ENCODE peak calls at places on chromosome 10, in eight cellular contexts. One of them, this sample, is unnamed.

GRCh38 chr10:3548702-3549101 is 236.3 kb downstream of the KLF6 start:
- DNase-seq in stomach: no peak
- DNase-seq in GM12878: no peak
- DNase-seq in esophagus muscularis mucosa: no peak
- DNase-seq in SK-N-SH: no peak
- DNase-seq in transverse colon: no peak
- DNase-seq in HepG2: no peak
- DNase-seq in suprapubic skin: no peak
- DNase-seq in this sample: no peak

GRCh38 chr10:124911124-124912051 is 30.5 kb upstream of the ZRANB1 start:
- DNase-seq in stomach: no peak
- DNase-seq in GM12878: no peak
- DNase-seq in esophagus muscularis mucosa: no peak
- DNase-seq in SK-N-SH: no peak
- DNase-seq in transverse colon: no peak
- DNase-seq in HepG2: no peak
- DNase-seq in suprapubic skin: no peak
- DNase-seq in this sample: no peak

GRCh38 chr10:120651000-120651399 is 194.0 kb downstream of the PLPP4 start:
- DNase-seq in stomach: no peak
- DNase-seq in GM12878: no peak
- DNase-seq in esophagus muscularis mucosa: no peak
- DNase-seq in SK-N-SH: no peak
- DNase-seq in transverse colon: no peak
- DNase-seq in HepG2: no peak
- DNase-seq in suprapubic skin: no peak
- DNase-seq in this sample: no peak

GRCh38 chr10:122162566-122163181 is 108.4 kb upstream of the BTBD16 start:
- DNase-seq in stomach: peak; percentile 56
- DNase-seq in GM12878: no peak
- DNase-seq in esophagus muscularis mucosa: no peak
- DNase-seq in SK-N-SH: peak; percentile 71
- DNase-seq in transverse colon: peak; percentile 29
- DNase-seq in HepG2: peak; percentile 18
- DNase-seq in suprapubic skin: no peak
- DNase-seq in this sample: peak; percentile 63

GRCh38 chr10:10967029-10967428 is 50.6 kb upstream of the CELF2 start:
- DNase-seq in stomach: peak; percentile 27
- DNase-seq in GM12878: no peak
- DNase-seq in esophagus muscularis mucosa: no peak
- DNase-seq in SK-N-SH: no peak
- DNase-seq in transverse colon: no peak
- DNase-seq in HepG2: no peak
- DNase-seq in suprapubic skin: no peak
- DNase-seq in this sample: no peak

GRCh38 chr10:21076381-21076780 is 179.3 kb upstream of the NEBL start:
- DNase-seq in stomach: no peak
- DNase-seq in GM12878: no peak
- DNase-seq in esophagus muscularis mucosa: no peak
- DNase-seq in SK-N-SH: no peak
- DNase-seq in transverse colon: no peak
- DNase-seq in HepG2: no peak
- DNase-seq in suprapubic skin: no peak
- DNase-seq in this sample: no peak

GRCh38 chr10:118908487-118909280 is 120.8 kb upstream of the NANOS1 start:
- DNase-seq in stomach: no peak
- DNase-seq in GM12878: no peak
- DNase-seq in esophagus muscularis mucosa: no peak
- DNase-seq in SK-N-SH: peak; percentile 73
- DNase-seq in transverse colon: peak; percentile 56
- DNase-seq in HepG2: no peak
- DNase-seq in suprapubic skin: no peak
- DNase-seq in this sample: peak; percentile 54

GRCh38 chr10:63133787-63134557 is 844 bp downstream of the NRBF2 start:
- DNase-seq in stomach: peak; percentile 48
- DNase-seq in GM12878: no peak
- DNase-seq in esophagus muscularis mucosa: no peak
- DNase-seq in SK-N-SH: no peak
- DNase-seq in transverse colon: no peak
- DNase-seq in HepG2: no peak
- DNase-seq in suprapubic skin: peak; percentile 81
- DNase-seq in this sample: no peak

GRCh38 chr10:95788830-95789229 is 32.9 kb downstream of the ENTPD1 start:
- DNase-seq in stomach: no peak
- DNase-seq in GM12878: no peak
- DNase-seq in esophagus muscularis mucosa: no peak
- DNase-seq in SK-N-SH: no peak
- DNase-seq in transverse colon: no peak
- DNase-seq in HepG2: no peak
- DNase-seq in suprapubic skin: no peak
- DNase-seq in this sample: no peak

GRCh38 chr10:98299341-98299740 is 31.3 kb upstream of the LOXL4 start:
- DNase-seq in stomach: no peak
- DNase-seq in GM12878: no peak
- DNase-seq in esophagus muscularis mucosa: no peak
- DNase-seq in SK-N-SH: no peak
- DNase-seq in transverse colon: no peak
- DNase-seq in HepG2: no peak
- DNase-seq in suprapubic skin: peak; percentile 23
- DNase-seq in this sample: no peak

GRCh38 chr10:6423004-6423403 is 157.1 kb downstream of the PRKCQ start:
- DNase-seq in stomach: no peak
- DNase-seq in GM12878: no peak
- DNase-seq in esophagus muscularis mucosa: no peak
- DNase-seq in SK-N-SH: no peak
- DNase-seq in transverse colon: no peak
- DNase-seq in HepG2: no peak
- DNase-seq in suprapubic skin: no peak
- DNase-seq in this sample: no peak

GRCh38 chr10:86068532-86069337 is 297.9 kb downstream of the GRID1 start:
- DNase-seq in stomach: peak; percentile 13
- DNase-seq in GM12878: no peak
- DNase-seq in esophagus muscularis mucosa: no peak
- DNase-seq in SK-N-SH: no peak
- DNase-seq in transverse colon: no peak
- DNase-seq in HepG2: no peak
- DNase-seq in suprapubic skin: peak; percentile 53
- DNase-seq in this sample: no peak

GRCh38 chr10:134205-134742 is 981 bp upstream of the ZMYND11 start:
- DNase-seq in stomach: no peak
- DNase-seq in GM12878: no peak
- DNase-seq in esophagus muscularis mucosa: no peak
- DNase-seq in SK-N-SH: no peak
- DNase-seq in transverse colon: no peak
- DNase-seq in HepG2: no peak
- DNase-seq in suprapubic skin: no peak
- DNase-seq in this sample: no peak

GRCh38 chr10:12902959-12903358 is 98.6 kb downstream of the CCDC3 start:
- DNase-seq in stomach: no peak
- DNase-seq in GM12878: no peak
- DNase-seq in esophagus muscularis mucosa: no peak
- DNase-seq in SK-N-SH: no peak
- DNase-seq in transverse colon: no peak
- DNase-seq in HepG2: no peak
- DNase-seq in suprapubic skin: no peak
- DNase-seq in this sample: no peak

GRCh38 chr10:44788820-44789167 is 122.3 kb upstream of the TMEM72 start:
- DNase-seq in stomach: no peak
- DNase-seq in GM12878: no peak
- DNase-seq in esophagus muscularis mucosa: no peak
- DNase-seq in SK-N-SH: no peak
- DNase-seq in transverse colon: no peak
- DNase-seq in HepG2: no peak
- DNase-seq in suprapubic skin: no peak
- DNase-seq in this sample: no peak

GRCh38 chr10:127013696-127014095 is 108.5 kb downstream of the DOCK1 start:
- DNase-seq in stomach: no peak
- DNase-seq in GM12878: no peak
- DNase-seq in esophagus muscularis mucosa: no peak
- DNase-seq in SK-N-SH: no peak
- DNase-seq in transverse colon: no peak
- DNase-seq in HepG2: no peak
- DNase-seq in suprapubic skin: peak; percentile 58
- DNase-seq in this sample: no peak

GRCh38 chr10:112475565-112476233 is 28.7 kb downstream of the VTI1A start:
- DNase-seq in stomach: no peak
- DNase-seq in GM12878: no peak
- DNase-seq in esophagus muscularis mucosa: no peak
- DNase-seq in SK-N-SH: no peak
- DNase-seq in transverse colon: no peak
- DNase-seq in HepG2: no peak
- DNase-seq in suprapubic skin: no peak
- DNase-seq in this sample: no peak

GRCh38 chr10:84244651-84245270 is at the start of gene RGR:
- DNase-seq in stomach: no peak
- DNase-seq in GM12878: no peak
- DNase-seq in esophagus muscularis mucosa: no peak
- DNase-seq in SK-N-SH: no peak
- DNase-seq in transverse colon: no peak
- DNase-seq in HepG2: peak; percentile 75
- DNase-seq in suprapubic skin: peak; percentile 74
- DNase-seq in this sample: no peak

GRCh38 chr10:122248356-122249302 is 22.5 kb upstream of the BTBD16 start:
- DNase-seq in stomach: no peak
- DNase-seq in GM12878: no peak
- DNase-seq in esophagus muscularis mucosa: no peak
- DNase-seq in SK-N-SH: no peak
- DNase-seq in transverse colon: no peak
- DNase-seq in HepG2: no peak
- DNase-seq in suprapubic skin: no peak
- DNase-seq in this sample: no peak

GRCh38 chr10:102672822-102673200 is 28.5 kb downstream of the TRIM8 start:
- DNase-seq in stomach: no peak
- DNase-seq in GM12878: no peak
- DNase-seq in esophagus muscularis mucosa: no peak
- DNase-seq in SK-N-SH: peak; percentile 5
- DNase-seq in transverse colon: no peak
- DNase-seq in HepG2: no peak
- DNase-seq in suprapubic skin: no peak
- DNase-seq in this sample: no peak

GRCh38 chr10:112766636-112767035 is 183.4 kb upstream of the TCF7L2 start:
- DNase-seq in stomach: no peak
- DNase-seq in GM12878: no peak
- DNase-seq in esophagus muscularis mucosa: no peak
- DNase-seq in SK-N-SH: no peak
- DNase-seq in transverse colon: no peak
- DNase-seq in HepG2: no peak
- DNase-seq in suprapubic skin: no peak
- DNase-seq in this sample: no peak

GRCh38 chr10:133343557-133343956 is 3.6 kb upstream of the PRAP1 start:
- DNase-seq in stomach: no peak
- DNase-seq in GM12878: no peak
- DNase-seq in esophagus muscularis mucosa: no peak
- DNase-seq in SK-N-SH: no peak
- DNase-seq in transverse colon: no peak
- DNase-seq in HepG2: no peak
- DNase-seq in suprapubic skin: no peak
- DNase-seq in this sample: no peak

GRCh38 chr10:133349160-133349568 is 2.0 kb downstream of the PRAP1 start:
- DNase-seq in stomach: no peak
- DNase-seq in GM12878: no peak
- DNase-seq in esophagus muscularis mucosa: no peak
- DNase-seq in SK-N-SH: no peak
- DNase-seq in transverse colon: no peak
- DNase-seq in HepG2: no peak
- DNase-seq in suprapubic skin: no peak
- DNase-seq in this sample: no peak

GRCh38 chr10:133344236-133344635 is 2.9 kb upstream of the PRAP1 start:
- DNase-seq in stomach: no peak
- DNase-seq in GM12878: no peak
- DNase-seq in esophagus muscularis mucosa: no peak
- DNase-seq in SK-N-SH: no peak
- DNase-seq in transverse colon: no peak
- DNase-seq in HepG2: no peak
- DNase-seq in suprapubic skin: no peak
- DNase-seq in this sample: no peak

GRCh38 chr10:133347636-133348517 is 704 bp downstream of the PRAP1 start:
- DNase-seq in stomach: no peak
- DNase-seq in GM12878: no peak
- DNase-seq in esophagus muscularis mucosa: no peak
- DNase-seq in SK-N-SH: peak; percentile 61
- DNase-seq in transverse colon: peak; percentile 70
- DNase-seq in HepG2: peak; percentile 75
- DNase-seq in suprapubic skin: no peak
- DNase-seq in this sample: peak; percentile 71

GRCh38 chr10:133346413-133346812 is 760 bp upstream of the PRAP1 start:
- DNase-seq in stomach: no peak
- DNase-seq in GM12878: no peak
- DNase-seq in esophagus muscularis mucosa: no peak
- DNase-seq in SK-N-SH: no peak
- DNase-seq in transverse colon: no peak
- DNase-seq in HepG2: no peak
- DNase-seq in suprapubic skin: no peak
- DNase-seq in this sample: peak; percentile 67
- TF ChIP-seq POLR2AphosphoS5 in stomach: no peak
- TF ChIP-seq POLR2AphosphoS5 in GM12878: no peak
- TF ChIP-seq POLR2AphosphoS5 in esophagus muscularis mucosa: no peak
- TF ChIP-seq POLR2AphosphoS5 in SK-N-SH: no peak
- TF ChIP-seq POLR2AphosphoS5 in transverse colon: no peak
- TF ChIP-seq POLR2AphosphoS5 in HepG2: no peak
- TF ChIP-seq POLR2AphosphoS5 in suprapubic skin: no peak
- TF ChIP-seq POLR2AphosphoS5 in this sample: no peak

GRCh38 chr10:92990615-92991014 is 70.0 kb upstream of the CYP26C1 start:
- DNase-seq in stomach: no peak
- DNase-seq in GM12878: no peak
- DNase-seq in esophagus muscularis mucosa: no peak
- DNase-seq in SK-N-SH: no peak
- DNase-seq in transverse colon: no peak
- DNase-seq in HepG2: no peak
- DNase-seq in suprapubic skin: no peak
- DNase-seq in this sample: no peak
- TF ChIP-seq EP300 in stomach: no peak
- TF ChIP-seq EP300 in GM12878: no peak
- TF ChIP-seq EP300 in esophagus muscularis mucosa: no peak
- TF ChIP-seq EP300 in SK-N-SH: no peak
- TF ChIP-seq EP300 in transverse colon: no peak
- TF ChIP-seq EP300 in HepG2: no peak
- TF ChIP-seq EP300 in suprapubic skin: no peak
- TF ChIP-seq EP300 in this sample: no peak

GRCh38 chr10:71735709-71736569 is 16.4 kb upstream of the C10orf105 start:
- DNase-seq in stomach: peak; percentile 39
- DNase-seq in GM12878: no peak
- DNase-seq in esophagus muscularis mucosa: no peak
- DNase-seq in SK-N-SH: no peak
- DNase-seq in transverse colon: peak; percentile 62
- DNase-seq in HepG2: no peak
- DNase-seq in suprapubic skin: no peak
- DNase-seq in this sample: no peak
- TF ChIP-seq POLR2AphosphoS5 in stomach: peak; percentile 17
- TF ChIP-seq POLR2AphosphoS5 in GM12878: no peak
- TF ChIP-seq POLR2AphosphoS5 in esophagus muscularis mucosa: no peak
- TF ChIP-seq POLR2AphosphoS5 in SK-N-SH: no peak
- TF ChIP-seq POLR2AphosphoS5 in transverse colon: no peak
- TF ChIP-seq POLR2AphosphoS5 in HepG2: no peak
- TF ChIP-seq POLR2AphosphoS5 in suprapubic skin: no peak
- TF ChIP-seq POLR2AphosphoS5 in this sample: peak; percentile 12

DNA sequence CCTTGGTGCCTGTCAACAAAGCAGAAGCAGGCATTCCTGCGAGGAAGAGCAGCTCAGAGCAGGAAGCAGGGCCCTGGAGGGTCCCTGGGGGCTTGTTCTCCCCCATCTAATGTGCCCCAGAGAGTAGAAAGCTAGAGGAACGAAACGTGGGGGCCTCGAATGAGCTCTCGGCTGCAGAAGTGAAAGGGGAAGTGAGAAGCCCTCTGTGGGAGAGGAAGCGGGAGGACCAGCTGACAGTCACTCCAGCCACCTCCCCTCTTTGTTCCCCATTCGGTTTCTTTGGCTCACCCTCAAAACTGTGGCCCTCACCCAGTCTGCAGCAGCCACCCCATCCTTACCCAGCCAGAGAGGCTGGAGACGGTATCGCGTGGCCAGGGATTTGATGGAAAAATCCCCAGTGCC is 25.0 kb downstream of the C10orf105 start:
- DNase-seq in stomach: peak; percentile 46
- DNase-seq in GM12878: peak; percentile 78
- DNase-seq in esophagus muscularis mucosa: no peak
- DNase-seq in SK-N-SH: no peak
- DNase-seq in transverse colon: peak; percentile 72
- DNase-seq in HepG2: no peak
- DNase-seq in suprapubic skin: no peak
- DNase-seq in this sample: peak; percentile 78
- TF ChIP-seq EP300 in stomach: no peak
- TF ChIP-seq EP300 in GM12878: peak; percentile 95
- TF ChIP-seq EP300 in esophagus muscularis mucosa: no peak
- TF ChIP-seq EP300 in SK-N-SH: no peak
- TF ChIP-seq EP300 in transverse colon: no peak
- TF ChIP-seq EP300 in HepG2: no peak
- TF ChIP-seq EP300 in suprapubic skin: no peak
- TF ChIP-seq EP300 in this sample: no peak

This sample was measured in upper lobe of left lung.